ENCODE peak calls at places on chromosomes 5 and 9, in nine cellular contexts. B is glutamatergic neuron, F is right lobe of liver, S is colonic mucosa, L is lower leg skin, R is choroid plexus epithelial cell, J is lower lobe of right lung, C is H9, D is fibroblast of lung. O is an unnamed sample.

GRCh38 chr5:126531543-126532120 is 63.4 kb downstream of the ALDH7A1 start:
- DNase-seq in B (no peak), F (no peak), S (no peak), L (no peak), R (peak), J (no peak), C (no peak), D (no peak), O (no peak)

GRCh38 chr5:143059355-143059754 is 289.2 kb downstream of the ARHGAP26 start:
- DNase-seq in B (no peak), F (no peak), S (no peak), L (no peak), R (no peak), J (no peak), C (no peak), D (no peak), O (no peak)

GRCh38 chr9:16309350-16310271 is 560.9 kb downstream of the BNC2 start:
- DNase-seq in B (no peak), F (no peak), S (peak), L (peak), R (peak), J (no peak), C (peak), D (no peak), O (no peak)

GRCh38 chr9:76216161-76216649 is 178.0 kb downstream of the RFK start:
- DNase-seq in B (no peak), F (no peak), S (no peak), L (no peak), R (peak), J (no peak), C (no peak), D (peak), O (no peak)

GRCh38 chr9:128081052-128081451 is 13.0 kb downstream of the SLC25A25 start:
- DNase-seq in B (no peak), F (no peak), S (no peak), L (no peak), R (peak), J (no peak), C (no peak), D (peak), O (no peak)

GRCh38 chr9:97307091-97307490 is 368 bp upstream of the CCDC180 start:
- DNase-seq in B (peak), F (peak), S (peak), L (no peak), R (peak), J (peak), C (peak), D (peak), O (no peak)

GRCh38 chr5:135253601-135254165 is 145.3 kb downstream of the MACROH2A1 start:
- DNase-seq in B (no peak), F (no peak), S (no peak), L (no peak), R (no peak), J (no peak), C (no peak), D (peak), O (no peak)

GRCh38 chr5:111887706-111888105 is 130.7 kb upstream of the NREP start:
- DNase-seq in B (no peak), F (no peak), S (no peak), L (no peak), R (no peak), J (no peak), C (no peak), D (no peak), O (no peak)

GRCh38 chr5:34914671-34915138 is 599 bp downstream of the RAD1 start:
- DNase-seq in B (peak), F (peak), S (peak), L (peak), R (peak), J (peak), C (peak), D (peak), O (no peak)

GRCh38 chr9:111023090-111023489 is 15.2 kb downstream of the LPAR1 start:
- DNase-seq in B (no peak), F (no peak), S (no peak), L (no peak), R (no peak), J (no peak), C (no peak), D (no peak), O (no peak)

GRCh38 chr5:173777669-173778068 is 110.5 kb upstream of the CPEB4 start:
- DNase-seq in B (no peak), F (no peak), S (no peak), L (no peak), R (no peak), J (no peak), C (no peak), D (no peak), O (no peak)

GRCh38 chr5:133404724-133405123 is 207.6 kb downstream of the FSTL4 start:
- DNase-seq in B (no peak), F (no peak), S (no peak), L (peak), R (no peak), J (no peak), C (peak), D (peak), O (no peak)

GRCh38 chr9:18976368-18977238 is 56.4 kb downstream of the SAXO1 start:
- DNase-seq in B (no peak), F (no peak), S (no peak), L (no peak), R (peak), J (no peak), C (no peak), D (peak), O (no peak)

GRCh38 chr5:132684496-132684895 is 10.7 kb downstream of the IL4 start:
- DNase-seq in B (no peak), F (no peak), S (no peak), L (no peak), R (no peak), J (no peak), C (no peak), D (no peak), O (no peak)

GRCh38 chr5:132301341-132302274 is 7.4 kb downstream of the SLC22A4 start:
- DNase-seq in B (no peak), F (no peak), S (no peak), L (no peak), R (no peak), J (no peak), C (no peak), D (no peak), O (no peak)

GRCh38 chr5:158785397-158785796 is 314.3 kb downstream of the EBF1 start:
- DNase-seq in B (no peak), F (no peak), S (no peak), L (no peak), R (peak), J (no peak), C (no peak), D (no peak), O (no peak)

GRCh38 chr5:143782588-143783386 is 29.2 kb upstream of the HMHB1 start:
- DNase-seq in B (no peak), F (no peak), S (no peak), L (no peak), R (no peak), J (no peak), C (peak), D (peak), O (no peak)

GRCh38 chr5:153782589-153783238 is 256.0 kb downstream of the FAM114A2 start:
- DNase-seq in B (no peak), F (no peak), S (no peak), L (no peak), R (peak), J (no peak), C (peak), D (peak), O (no peak)

GRCh38 chr5:151017897-151018296 is 2.5 kb upstream of the GPX3 start:
- DNase-seq in B (no peak), F (no peak), S (no peak), L (peak), R (no peak), J (no peak), C (no peak), D (no peak), O (no peak)

GRCh38 chr5:134079748-134080581 is 34.5 kb upstream of the TCF7 start:
- DNase-seq in B (no peak), F (no peak), S (no peak), L (no peak), R (no peak), J (no peak), C (no peak), D (no peak), O (no peak)

GRCh38 chr5:102865171-102865509 is 110.0 kb downstream of the PAM start:
- DNase-seq in B (no peak), F (no peak), S (no peak), L (no peak), R (no peak), J (no peak), C (no peak), D (peak), O (no peak)

GRCh38 chr5:179766021-179766725 is 27.6 kb upstream of the LTC4S start:
- DNase-seq in B (no peak), F (no peak), S (no peak), L (no peak), R (peak), J (no peak), C (no peak), D (peak), O (no peak)

GRCh38 chr5:67842806-67843205 is 372.8 kb upstream of the PIK3R1 start:
- DNase-seq in B (peak), F (no peak), S (no peak), L (no peak), R (peak), J (no peak), C (peak), D (peak), O (no peak)

GRCh38 chr9:16294371-16294770 is 576.1 kb downstream of the BNC2 start:
- DNase-seq in B (no peak), F (no peak), S (no peak), L (no peak), R (no peak), J (no peak), C (peak), D (peak), O (no peak)

GRCh38 chr9:130378875-130379648 is 65.7 kb upstream of the ASS1 start:
- DNase-seq in B (no peak), F (no peak), S (no peak), L (no peak), R (no peak), J (no peak), C (no peak), D (no peak), O (no peak)

GRCh38 chr9:77023726-77024125 is 4.3 kb downstream of the FOXB2 start:
- DNase-seq in B (no peak), F (no peak), S (no peak), L (no peak), R (no peak), J (no peak), C (no peak), D (no peak), O (no peak)

GRCh38 chr9:93593144-93593655 is 16.8 kb downstream of the PHF2 start:
- DNase-seq in B (no peak), F (no peak), S (no peak), L (peak), R (no peak), J (no peak), C (no peak), D (no peak), O (no peak)

GRCh38 chr9:108727580-108728056 is 128.2 kb downstream of the ACTL7B start:
- DNase-seq in B (no peak), F (no peak), S (no peak), L (no peak), R (no peak), J (no peak), C (no peak), D (no peak), O (no peak)

GRCh38 chr5:180648658-180649296 is 623 bp downstream of the FLT4 start:
- DNase-seq in B (peak), F (peak), S (no peak), L (peak), R (no peak), J (no peak), C (peak), D (no peak), O (no peak)

GRCh38 chr9:93697352-93698139 is 121.2 kb downstream of the PHF2 start:
- DNase-seq in B (no peak), F (peak), S (no peak), L (peak), R (no peak), J (no peak), C (peak), D (no peak), O (no peak)

GRCh38 chr9:133632806-133633680 is 3.1 kb upstream of the DBH start:
- DNase-seq in B (no peak), F (no peak), S (no peak), L (no peak), R (no peak), J (no peak), C (no peak), D (no peak), O (no peak)

GRCh38 chr9:122446819-122447484 is 30.8 kb downstream of the OR1J1 start:
- DNase-seq in B (no peak), F (no peak), S (no peak), L (no peak), R (peak), J (no peak), C (no peak), D (peak), O (no peak)

GRCh38 chr9:122444366-122444765 is 33.4 kb downstream of the OR1J1 start:
- DNase-seq in B (no peak), F (no peak), S (no peak), L (no peak), R (peak), J (no peak), C (no peak), D (peak), O (no peak)

GRCh38 chr9:122442568-122442967 is 35.2 kb downstream of the OR1J1 start:
- DNase-seq in B (no peak), F (no peak), S (no peak), L (no peak), R (no peak), J (no peak), C (no peak), D (no peak), O (no peak)

GRCh38 chr9:122445155-122445749 is 32.5 kb downstream of the OR1J1 start:
- DNase-seq in B (no peak), F (no peak), S (no peak), L (no peak), R (peak), J (no peak), C (no peak), D (peak), O (no peak)
- TF ChIP-seq CTCF in B (no peak), F (no peak), S (no peak), L (no peak), R (peak), J (no peak), C (no peak), D (peak), O (no peak)

DNA sequence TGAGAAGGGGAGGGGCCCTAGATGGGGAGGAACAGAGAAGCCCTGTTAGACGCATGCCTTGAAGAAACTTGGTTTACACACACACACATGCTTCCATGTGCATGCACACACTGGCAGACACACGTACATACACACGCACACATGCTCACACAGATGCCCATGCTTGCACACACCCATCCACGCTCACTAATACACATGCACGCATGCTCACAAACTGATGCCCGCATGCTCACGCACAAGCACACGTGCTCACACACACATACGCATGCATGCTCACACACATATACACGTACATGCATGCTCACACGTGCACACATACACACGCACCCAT is 32.1 kb upstream of the EGFL7 start:
- DNase-seq in B (no peak), F (no peak), S (no peak), L (no peak), R (no peak), J (no peak), C (no peak), D (no peak), O (no peak)
- TF ChIP-seq CTCF in B (no peak), F (no peak), S (no peak), L (no peak), R (no peak), J (no peak), C (no peak), D (no peak), O (no peak)

GRCh38 chr9:99169982-99170761 is 51.6 kb downstream of the ALG2 start:
- DNase-seq in B (peak), F (no peak), S (no peak), L (no peak), R (no peak), J (no peak), C (peak), D (peak), O (no peak)
- TF ChIP-seq CTCF in B (peak), F (no peak), S (no peak), L (no peak), R (peak), J (no peak), C (peak), D (no peak), O (no peak)

DNA sequence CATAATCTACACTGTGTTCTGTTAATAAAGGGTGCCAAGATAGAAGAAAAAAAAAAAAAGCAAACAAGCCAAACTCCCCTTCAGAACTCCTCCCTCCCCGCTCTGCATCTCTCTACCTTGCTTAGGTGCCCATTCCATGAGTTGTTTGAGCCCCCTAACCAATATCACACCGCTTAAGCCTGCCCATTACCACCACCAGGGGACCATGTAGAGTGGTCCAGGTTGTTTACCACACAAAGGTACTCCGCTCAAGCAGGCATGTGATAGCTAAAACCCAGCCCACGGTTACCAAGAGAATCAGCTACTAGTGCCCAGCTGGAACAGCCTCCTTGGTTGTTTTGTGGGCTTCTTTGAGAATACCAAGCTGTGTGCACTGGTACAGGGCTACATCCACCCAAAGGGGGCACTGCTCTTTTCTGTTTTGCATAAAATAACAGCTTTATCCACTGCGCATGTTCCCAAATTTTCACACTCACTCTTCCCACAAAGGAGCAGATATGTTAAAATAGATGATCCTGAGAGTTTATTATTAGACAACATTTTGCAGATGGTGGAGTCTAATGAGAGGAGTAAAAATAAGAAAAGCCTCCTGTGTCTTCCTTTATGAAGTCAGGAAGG is 304.1 kb downstream of the DEPDC1B start:
- DNase-seq in B (no peak), F (no peak), S (no peak), L (no peak), R (peak), J (no peak), C (peak), D (no peak), O (no peak)
- TF ChIP-seq CTCF in B (no peak), F (no peak), S (no peak), L (no peak), R (peak), J (no peak), C (peak), D (peak), O (no peak)

DNA sequence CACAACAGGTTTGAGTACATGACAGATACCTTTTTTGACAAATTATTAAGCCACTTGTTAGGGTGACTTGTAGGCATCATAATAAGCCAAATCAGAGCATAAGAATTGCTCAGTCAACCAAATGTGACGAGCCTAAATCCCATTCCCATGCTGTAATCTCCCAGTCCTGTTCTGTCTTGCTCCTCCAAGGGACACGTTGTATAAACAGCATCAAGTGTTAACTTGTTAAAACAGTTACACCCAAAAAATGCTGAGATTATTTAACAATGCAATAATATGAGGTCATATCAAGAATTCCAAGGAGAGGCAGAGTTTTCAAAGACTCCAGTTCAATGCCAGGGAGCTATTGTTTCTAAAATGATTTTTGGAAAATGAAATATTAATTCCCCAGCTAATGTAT is 76.2 kb downstream of the SH3TC2 start:
- DNase-seq in B (no peak), F (no peak), S (no peak), L (no peak), R (no peak), J (no peak), C (no peak), D (no peak), O (no peak)
- TF ChIP-seq CTCF in B (no peak), F (no peak), S (no peak), L (no peak), R (no peak), J (no peak), C (no peak), D (no peak), O (no peak)

GRCh38 chr9:122015165-122015821 is 77.8 kb downstream of the TTLL11 start:
- DNase-seq in B (peak), F (no peak), S (no peak), L (no peak), R (no peak), J (no peak), C (no peak), D (no peak), O (no peak)

GRCh38 chr9:122011818-122012498 is 81.2 kb downstream of the TTLL11 start:
- DNase-seq in B (no peak), F (no peak), S (no peak), L (no peak), R (no peak), J (no peak), C (no peak), D (no peak), O (no peak)

GRCh38 chr9:122016309-122016708 is 76.8 kb downstream of the TTLL11 start:
- DNase-seq in B (no peak), F (no peak), S (no peak), L (no peak), R (no peak), J (no peak), C (no peak), D (no peak), O (no peak)

GRCh38 chr9:122020398-122020797 is 72.7 kb downstream of the TTLL11 start:
- DNase-seq in B (no peak), F (no peak), S (no peak), L (no peak), R (peak), J (no peak), C (no peak), D (peak), O (no peak)

GRCh38 chr9:122016789-122017188 is 76.3 kb downstream of the TTLL11 start:
- DNase-seq in B (no peak), F (no peak), S (no peak), L (no peak), R (peak), J (no peak), C (no peak), D (no peak), O (no peak)
- TF ChIP-seq CTCF in B (no peak), F (peak), S (no peak), L (no peak), R (peak), J (peak), C (peak), D (peak), O (no peak)

O was measured in omental fat pad.